ENCODE peak calls at places on chromosome 19, in eight cellular contexts. F is SK-N-SH, U is HepG2, K is endothelial cell of umbilical vein, I is H1, G is HCT116, V is GM12878, T is K562. W is an unnamed sample.

GRCh38 chr19:30003862-30004261 is 61.8 kb downstream of the URI1 start:
- DNase-seq in K (no peak), T (no peak), V (no peak), G (no peak), U (no peak), F (no peak), I (no peak), W (no peak)

GRCh38 chr19:14440049-14440448 is 6.9 kb downstream of the PKN1 start:
- DNase-seq in U (no peak), I (no peak), F (no peak), K (peak; percentile 33), T (peak; percentile 79), V (peak; percentile 37), G (no peak), W (no peak)

GRCh38 chr19:49533551-49534488 is 6.0 kb downstream of the RCN3 start:
- DNase-seq in U (no peak), V (peak; percentile 19), I (no peak), T (peak; percentile 86), F (peak; percentile 93), K (peak; percentile 85), G (no peak), W (no peak)

GRCh38 chr19:47240996-47241918 is 10.3 kb upstream of the BBC3 start:
- DNase-seq in K (peak; percentile 72), T (peak; percentile 93), F (peak; percentile 84), G (peak; percentile 77), U (peak; percentile 68), V (no peak), I (peak; percentile 75), W (no peak)

GRCh38 chr19:6773323-6773931 is 919 bp downstream of the VAV1 start:
- DNase-seq in F (no peak), G (no peak), V (peak; percentile 64), I (no peak), T (no peak), U (no peak), K (no peak), W (peak; percentile 53)

GRCh38 chr19:30635026-30635985 is 263.1 kb downstream of the ZNF536 start:
- DNase-seq in G (no peak), U (no peak), T (no peak), V (no peak), I (no peak), K (no peak), F (no peak), W (no peak)

GRCh38 chr19:6464070-6464873 is at the start of gene CRB3:
- DNase-seq in I (peak; percentile 80), V (no peak), G (peak; percentile 80), K (no peak), T (no peak), U (peak; percentile 73), F (no peak), W (no peak)

GRCh38 chr19:53094749-53095575 is 8.3 kb downstream of the ZNF160 start:
- DNase-seq in U (no peak), T (peak; percentile 28), K (no peak), G (no peak), F (peak; percentile 58), I (peak; percentile 61), V (no peak), W (no peak)

GRCh38 chr19:33156354-33156753 is 24.4 kb downstream of the WDR88 start:
- DNase-seq in V (no peak), I (no peak), F (no peak), T (peak; percentile 2), K (no peak), G (no peak), U (peak; percentile 35), W (no peak)

GRCh38 chr19:16385296-16385695 is 60.7 kb downstream of the KLF2 start:
- DNase-seq in K (no peak), I (no peak), V (no peak), G (no peak), F (no peak), T (no peak), U (no peak), W (no peak)

GRCh38 chr19:10399878-10400277 is 3.5 kb downstream of the CDC37 start:
- DNase-seq in F (no peak), U (no peak), V (no peak), I (no peak), K (no peak), T (peak; percentile 10), G (no peak), W (no peak)

GRCh38 chr19:4379383-4380253 is 20.7 kb downstream of the SH3GL1 start:
- DNase-seq in U (no peak), T (no peak), K (peak; percentile 38), I (no peak), G (no peak), V (peak; percentile 69), F (peak; percentile 18), W (no peak)

GRCh38 chr19:46416077-46416709 is 2.8 kb upstream of the CCDC8 start:
- DNase-seq in K (peak; percentile 62), T (peak; percentile 95), F (peak; percentile 95), I (no peak), V (no peak), U (peak; percentile 59), G (peak; percentile 40), W (no peak)

GRCh38 chr19:33399745-33400681 is 26.5 kb downstream of the CEBPG start:
- DNase-seq in V (no peak), G (no peak), K (no peak), I (no peak), F (peak; percentile 28), U (no peak), T (no peak), W (no peak)

GRCh38 chr19:56637976-56638555 is 4.9 kb upstream of the SMIM17 start:
- DNase-seq in F (no peak), G (no peak), U (peak; percentile 54), T (peak; percentile 60), K (peak; percentile 53), V (no peak), I (peak; percentile 65), W (peak; percentile 57)

GRCh38 chr19:2488405-2488941 is 12.5 kb downstream of the GADD45B start:
- DNase-seq in V (no peak), K (no peak), G (no peak), I (no peak), U (no peak), F (no peak), T (no peak), W (no peak)

GRCh38 chr19:46821512-46822359 is 28.9 kb downstream of the AP2S1 start:
- DNase-seq in V (no peak), F (no peak), K (no peak), U (no peak), T (no peak), G (no peak), I (no peak), W (no peak)

GRCh38 chr19:12680034-12680433 is 1.6 kb downstream of the DHPS start:
- DNase-seq in T (no peak), G (no peak), U (no peak), F (no peak), K (no peak), V (no peak), I (no peak), W (no peak)

GRCh38 chr19:12675940-12676339 is 5.7 kb downstream of the DHPS start:
- DNase-seq in T (no peak), F (no peak), V (no peak), K (no peak), U (no peak), G (no peak), I (no peak), W (no peak)

GRCh38 chr19:12675377-12675776 is 6.3 kb downstream of the DHPS start:
- DNase-seq in G (no peak), I (no peak), F (no peak), U (no peak), T (no peak), K (no peak), V (no peak), W (no peak)

GRCh38 chr19:12676384-12676792 is 5.3 kb downstream of the DHPS start:
- DNase-seq in T (peak; percentile 70), G (peak; percentile 67), K (peak; percentile 60), I (no peak), F (peak; percentile 87), V (no peak), U (peak; percentile 77), W (no peak)

GRCh38 chr19:12676928-12677327 is 4.8 kb downstream of the DHPS start:
- DNase-seq in U (no peak), F (no peak), V (no peak), K (no peak), T (no peak), I (no peak), G (no peak), W (no peak)
- H3K9ac ChIP-seq in U (no peak overlapping the region), F (no peak overlapping the region), V (no peak overlapping the region), K (no peak overlapping the region), T (no peak overlapping the region), I (no peak overlapping the region), G (no peak overlapping the region), W (no peak overlapping the region)

DNA sequence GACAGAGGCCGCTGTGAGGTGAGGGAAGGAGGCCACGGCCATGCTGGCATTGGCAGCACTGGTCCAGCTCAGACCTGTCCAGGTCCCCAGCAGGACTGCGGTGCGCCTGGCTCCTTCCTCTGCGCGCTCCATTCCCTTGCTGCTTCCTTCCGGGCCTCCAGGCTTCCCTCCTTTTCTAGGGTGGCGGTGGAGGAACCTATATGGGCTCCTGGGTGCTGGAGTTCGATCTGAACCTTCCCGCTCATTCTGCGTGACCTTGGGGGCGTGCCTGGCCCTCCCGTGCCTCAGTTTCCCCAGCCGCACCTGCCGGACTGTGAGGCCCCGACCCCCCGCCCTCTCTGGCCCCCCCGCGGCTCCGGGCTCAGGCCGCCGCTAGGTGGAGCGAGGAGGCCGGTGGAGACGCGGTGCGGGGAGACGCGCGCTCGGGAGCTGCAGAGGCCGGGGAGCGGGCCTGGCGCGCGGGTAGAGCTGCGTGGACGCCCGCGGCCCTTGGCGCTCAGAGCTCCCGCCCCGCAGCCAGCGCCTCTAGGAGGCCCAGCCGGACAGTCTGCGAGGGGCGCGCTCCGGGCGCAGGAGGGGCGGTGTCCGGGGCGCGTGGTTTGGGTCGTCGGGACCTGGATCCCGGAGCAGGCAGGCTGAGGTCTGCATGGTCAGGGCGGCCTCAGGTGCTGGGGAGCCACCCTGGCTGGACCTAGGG is 29.9 kb downstream of the EFNA2 start:
- DNase-seq in I (no peak), T (peak; percentile 86), U (no peak), K (peak; percentile 31), G (peak; percentile 18), V (no peak), F (peak; percentile 95), W (no peak)
- H3K4me3 ChIP-seq in I (peak overlapping the region; percentile 27), T (peak overlapping the region; percentile 21), U (no peak overlapping the region), K (no peak overlapping the region), G (no peak overlapping the region), V (no peak overlapping the region), F (peak overlapping the region; percentile 27), W (peak overlapping the region; percentile 42)

GRCh38 chr19:1401138-1401888 is at the start of gene GAMT:
- DNase-seq in T (peak; percentile 89), U (no peak), I (no peak), K (peak; percentile 48), V (no peak), G (no peak), F (peak; percentile 98), W (no peak)
- TF ChIP-seq POLR2AphosphoS5 in T (no peak), U (peak; percentile 48), I (no peak), K (no peak), V (no peak), G (peak; percentile 85), F (peak; percentile 36), W (peak; percentile 53)

DNA sequence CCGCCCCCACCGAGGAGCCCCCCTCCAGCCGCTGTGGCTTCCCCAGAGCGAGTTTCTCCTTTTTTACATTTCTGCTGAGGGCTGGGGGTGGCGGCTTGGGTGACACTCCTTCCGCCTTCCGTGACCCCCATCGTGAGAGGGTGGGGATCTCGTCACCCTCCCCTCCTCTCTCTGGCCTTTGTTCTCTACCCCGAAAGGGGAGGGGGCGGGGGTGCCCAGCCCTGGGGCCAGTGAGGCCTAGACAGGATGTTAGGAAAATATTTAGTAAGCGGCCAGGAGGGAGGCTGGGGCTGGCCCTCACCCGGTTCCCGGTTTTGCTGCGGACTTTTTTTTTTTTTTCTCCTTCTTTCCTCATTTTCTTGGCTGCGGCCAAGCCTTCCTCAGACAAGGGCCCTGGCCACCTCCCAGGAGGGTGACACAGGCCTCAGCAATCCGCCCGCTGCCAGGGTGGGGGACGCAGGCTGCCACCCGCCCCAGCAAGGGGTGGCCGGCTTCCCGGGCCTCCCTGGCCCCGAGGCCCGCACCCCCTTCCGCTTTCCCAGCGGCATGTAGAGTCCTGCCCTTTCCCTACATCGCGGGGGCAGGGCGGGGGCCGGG is 3.9 kb downstream of the MIDN start:
- DNase-seq in T (no peak), V (no peak), I (no peak), K (peak; percentile 89), G (no peak), U (no peak), F (peak; percentile 55), W (no peak)
- H3K9ac ChIP-seq in T (peak overlapping the region; percentile 79), V (peak overlapping the region; percentile 86), I (no peak overlapping the region), K (peak overlapping the region; percentile 69), G (peak overlapping the region; percentile 91), U (peak overlapping the region; percentile 92), F (peak overlapping the region; percentile 98), W (peak overlapping the region; percentile 81)